ENCODE peak calls at places on chromosomes 12 and 14, in ten cellular contexts. H is GM12865, N is BE2C, I is choroid plexus epithelial cell, G is esophagus squamous epithelium, Z is heart left ventricle, P is foreskin fibroblast, K is ovary, U is uterus, E is cardiac muscle cell. Q is an unnamed sample.

GRCh38 chr12:87227157-87227556 is 802.0 kb downstream of the C12orf50 start:
- DNase-seq in H (no peak), G (no peak), I (peak), E (peak), Z (no peak), P (no peak), N (no peak), U (no peak), K (no peak), Q (peak)

GRCh38 chr12:15014708-15015107 is 41.9 kb downstream of the PDE6H start:
- DNase-seq in G (no peak), I (no peak), E (no peak), Z (no peak), H (no peak), P (no peak), U (no peak), K (no peak), N (no peak), Q (no peak)

GRCh38 chr12:49098035-49098451 is 3.4 kb upstream of the DHH start:
- DNase-seq in G (no peak), H (peak), Z (peak), E (peak), U (no peak), N (peak), I (peak), P (peak), K (peak), Q (peak)

GRCh38 chr14:91955168-91955567 is 7.7 kb upstream of the FBLN5 start:
- DNase-seq in K (no peak), G (no peak), H (no peak), E (no peak), N (no peak), Z (no peak), P (no peak), U (no peak), I (no peak), Q (no peak)

GRCh38 chr12:54280401-54281260 is at the start of gene HNRNPA1:
- DNase-seq in N (peak), U (peak), K (peak), I (peak), P (peak), Z (peak), H (peak), G (peak), E (peak), Q (peak)

GRCh38 chr12:9256758-9257405 is 48.7 kb upstream of the PZP start:
- DNase-seq in H (no peak), P (no peak), U (no peak), E (no peak), N (no peak), K (no peak), Z (no peak), I (no peak), G (no peak), Q (no peak)

GRCh38 chr14:104981699-104982541 is 3.7 kb upstream of the CLBA1 start:
- DNase-seq in G (no peak), H (no peak), P (no peak), U (no peak), Z (no peak), E (no peak), I (no peak), K (no peak), N (peak), Q (no peak)

GRCh38 chr14:103654619-103655018 is 25.6 kb downstream of the KLC1 start:
- DNase-seq in G (no peak), K (no peak), E (no peak), Z (no peak), H (no peak), U (no peak), N (no peak), P (no peak), I (no peak), Q (no peak)

GRCh38 chr14:21090194-21090939 is 8.1 kb downstream of the ZNF219 start:
- DNase-seq in U (no peak), H (no peak), E (peak), P (no peak), G (no peak), N (peak), K (no peak), I (no peak), Z (no peak), Q (no peak)

GRCh38 chr14:63632932-63633514 is 8.6 kb downstream of the WDR89 start:
- DNase-seq in P (peak), N (no peak), H (peak), E (peak), G (no peak), K (no peak), Z (no peak), I (peak), U (no peak), Q (peak)

GRCh38 chr12:65879878-65880277 is 55.6 kb downstream of the HMGA2 start:
- DNase-seq in K (no peak), H (no peak), U (no peak), E (peak), P (peak), Z (no peak), G (no peak), N (no peak), I (peak), Q (peak)

GRCh38 chr12:26056335-26056734 is 68.5 kb downstream of the BHLHE41 start:
- DNase-seq in H (no peak), N (no peak), U (no peak), Z (no peak), G (no peak), P (peak), K (no peak), I (peak), E (no peak), Q (peak)

GRCh38 chr12:23084236-23084995 is 459.4 kb downstream of the ETNK1 start:
- DNase-seq in K (no peak), G (no peak), P (peak), H (no peak), N (peak), Z (no peak), E (peak), U (no peak), I (peak), Q (peak)

DNA sequence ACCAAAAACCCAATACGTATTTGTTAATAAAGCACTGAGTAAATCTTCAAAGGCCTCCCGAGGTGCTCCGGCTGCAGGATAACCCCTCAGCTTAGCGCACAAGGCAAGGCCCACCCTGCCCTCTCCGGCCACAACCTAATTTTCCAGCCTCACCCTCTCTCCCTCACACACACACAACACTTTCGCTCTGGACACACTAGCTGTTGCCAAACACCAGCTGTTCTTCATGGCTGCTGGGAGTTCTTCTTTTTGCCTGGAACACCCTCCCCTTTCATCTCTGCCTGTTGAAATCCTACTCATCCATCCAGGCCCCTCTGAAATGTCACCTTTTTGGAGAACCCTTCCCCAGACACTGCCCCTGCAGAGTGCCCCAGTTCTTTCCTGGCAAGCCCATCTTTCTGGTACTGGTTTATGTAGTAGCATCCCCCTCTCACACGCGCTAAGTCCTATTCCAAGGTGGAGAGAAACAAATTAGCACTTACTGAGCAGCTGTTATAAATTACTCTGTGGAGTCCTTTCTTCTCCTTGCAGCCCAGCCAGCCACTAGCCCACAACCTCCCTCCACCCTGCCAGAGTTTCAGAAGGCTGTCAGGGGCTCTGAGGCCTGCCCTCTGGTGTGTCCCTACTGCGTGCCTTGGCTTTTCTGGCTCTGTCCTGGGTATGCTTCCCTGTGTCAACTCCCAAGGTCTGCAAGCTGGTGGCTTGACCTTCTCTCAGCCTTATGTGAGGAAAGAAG is 808 bp upstream of the CRACR2A start:
- DNase-seq in U (peak), N (no peak), H (peak), E (peak), K (peak), P (peak), G (no peak), I (peak), Z (peak), Q (peak)
- H3K4me3 ChIP-seq in U (no peak), N (no peak), H (peak), E (no peak), K (peak), P (peak), G (peak), I (peak), Z (peak), Q (peak)

DNA sequence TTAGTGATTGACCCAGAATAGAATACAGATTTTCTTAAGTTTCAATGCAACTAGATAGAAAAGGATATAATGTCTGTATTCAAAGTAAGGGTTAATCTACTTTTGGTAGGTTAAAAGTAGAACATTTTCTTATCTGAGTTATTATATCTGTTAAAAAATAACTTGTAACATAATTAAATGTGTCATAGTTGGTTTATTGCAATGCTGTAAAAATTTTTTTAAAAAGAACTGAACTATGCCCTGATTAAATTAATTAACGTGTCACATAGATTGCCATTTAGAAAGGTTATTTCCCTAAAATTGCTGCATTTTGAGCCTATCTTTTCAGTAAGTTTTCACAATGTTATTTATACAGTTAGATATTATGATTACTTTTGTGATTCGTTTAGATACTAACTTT is 89.2 kb downstream of the PDE3A start:
- DNase-seq in E (no peak), P (no peak), G (no peak), N (no peak), H (no peak), I (no peak), Z (no peak), K (no peak), U (no peak), Q (no peak)
- TF ChIP-seq CTCF in E (no peak), P (no peak), G (no peak), N (no peak), H (no peak), I (no peak), Z (no peak), K (no peak), U (no peak), Q (no peak)

GRCh38 chr14:87241018-87241779 is 751.8 kb downstream of the GALC start:
- DNase-seq in H (no peak), I (no peak), N (no peak), E (no peak), Z (no peak), K (no peak), U (no peak), P (no peak), G (no peak), Q (no peak)
- H3K4me3 ChIP-seq in H (no peak), I (no peak), N (no peak), E (no peak), Z (no peak), K (no peak), U (no peak), P (no peak), G (no peak), Q (no peak)

GRCh38 chr12:71503579-71504470 is 64.2 kb downstream of the LGR5 start:
- DNase-seq in N (no peak), Z (no peak), I (peak), G (no peak), H (peak), P (no peak), E (no peak), K (no peak), U (no peak), Q (no peak)

GRCh38 chr12:71504471-71504852 is 64.9 kb downstream of the LGR5 start:
- DNase-seq in G (no peak), N (no peak), H (no peak), U (no peak), E (peak), K (no peak), Z (peak), P (no peak), I (peak), Q (peak)

GRCh38 chr12:71499834-71500233 is 60.2 kb downstream of the LGR5 start:
- DNase-seq in U (no peak), H (no peak), I (no peak), K (no peak), E (no peak), P (no peak), N (no peak), Z (no peak), G (no peak), Q (no peak)
- TF ChIP-seq CTCF in U (no peak), H (no peak), I (no peak), K (no peak), E (no peak), P (no peak), N (no peak), Z (no peak), G (no peak), Q (no peak)

GRCh38 chr12:84874125-84874824 is 38.3 kb downstream of the SLC6A15 start:
- DNase-seq in K (no peak), Z (no peak), E (peak), H (peak), I (peak), P (peak), N (no peak), U (no peak), G (no peak), Q (peak)

GRCh38 chr12:84875241-84875640 is 37.4 kb downstream of the SLC6A15 start:
- DNase-seq in E (no peak), I (peak), U (no peak), K (no peak), P (peak), G (no peak), Z (no peak), H (no peak), N (no peak), Q (no peak)

GRCh38 chr12:84874825-84875139 is 37.8 kb downstream of the SLC6A15 start:
- DNase-seq in H (no peak), U (no peak), Z (no peak), G (no peak), K (no peak), P (no peak), E (no peak), N (no peak), I (no peak), Q (no peak)

DNA sequence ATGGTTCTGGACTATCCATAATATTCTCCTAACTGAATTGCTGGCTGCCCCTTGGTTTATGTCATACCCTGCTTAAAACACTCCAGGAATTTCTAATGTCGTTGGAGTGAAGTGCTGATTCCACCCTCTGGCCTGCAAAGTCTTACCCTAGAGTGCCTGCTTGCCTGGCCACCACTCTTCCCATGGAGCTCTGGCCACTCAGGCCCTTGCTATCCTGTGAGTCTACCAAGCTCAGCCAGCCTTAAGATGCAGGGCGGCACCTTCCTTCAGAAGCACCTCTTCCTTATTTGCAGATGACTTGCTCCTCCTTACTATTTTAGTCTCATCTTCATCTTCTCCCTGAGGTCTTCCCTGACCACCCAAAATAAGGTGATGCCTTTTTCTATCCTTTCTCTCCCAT is 35.3 kb downstream of the SLC6A15 start:
- DNase-seq in N (no peak), Z (no peak), U (no peak), I (no peak), E (no peak), G (no peak), H (no peak), P (no peak), K (no peak), Q (no peak)
- H3K4me3 ChIP-seq in N (no peak), Z (no peak), U (no peak), I (no peak), E (no peak), G (no peak), H (no peak), P (no peak), K (no peak), Q (no peak)

GRCh38 chr14:50336428-50336827 is 24.3 kb downstream of the DMAC2L start:
- DNase-seq in U (no peak), Z (no peak), I (no peak), P (no peak), G (no peak), H (no peak), K (no peak), N (no peak), E (no peak), Q (no peak)

GRCh38 chr14:50334211-50334610 is 22.1 kb downstream of the DMAC2L start:
- DNase-seq in N (no peak), H (no peak), E (no peak), Z (no peak), U (no peak), K (no peak), G (no peak), I (no peak), P (no peak), Q (no peak)

GRCh38 chr14:50335989-50336391 is 23.9 kb downstream of the DMAC2L start:
- DNase-seq in H (no peak), E (peak), P (peak), I (peak), N (peak), K (peak), G (no peak), U (peak), Z (peak), Q (peak)

GRCh38 chr14:50333010-50333409 is 20.9 kb downstream of the DMAC2L start:
- DNase-seq in P (peak), Z (peak), E (peak), H (no peak), N (no peak), U (peak), G (no peak), K (peak), I (peak), Q (peak)

DNA sequence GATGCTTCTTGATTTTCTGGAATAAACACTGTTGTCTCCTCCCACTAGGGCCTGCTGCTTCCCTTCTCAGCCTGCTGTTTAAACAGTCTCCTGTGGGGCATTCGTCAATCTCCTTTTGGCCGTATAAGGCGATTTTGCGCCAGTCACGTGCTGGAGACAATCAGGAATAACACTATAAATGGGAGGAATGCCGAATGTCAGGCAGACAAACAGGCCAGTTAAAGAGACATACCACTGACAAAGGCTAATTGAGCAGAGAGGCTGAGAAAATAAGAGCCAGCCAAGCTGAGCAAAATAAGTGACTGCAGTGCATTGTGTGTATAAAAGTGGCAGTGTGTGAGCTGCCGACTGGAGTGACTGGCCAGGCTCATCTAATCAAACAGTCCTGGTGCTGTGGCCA is 23.3 kb downstream of the DMAC2L start:
- DNase-seq in U (peak), H (no peak), Z (peak), P (peak), K (peak), G (no peak), E (peak), I (peak), N (peak), Q (peak)
- TF ChIP-seq CTCF in U (no peak), H (no peak), Z (peak), P (no peak), K (no peak), G (no peak), E (no peak), I (peak), N (peak), Q (no peak)